ENCODE peak calls at places on chromosome 2, in eight cellular contexts. L is stomach, B is HepG2, R is transverse colon, T is H1, W is K562, P is GM23338, K is Panc1. Z is an unnamed sample. For H3K4me1, the result is how much of the 10 kb centered on the place peaks cover.

GRCh38 chr2:30880516-30880915 is 73.3 kb upstream of the CAPN13 start:
- DNase-seq in T (no peak), L (no peak), P (no peak), W (no peak), K (no peak), B (no peak), R (no peak), Z (no peak)

GRCh38 chr2:136916131-136916530 is 150.8 kb downstream of the THSD7B start:
- DNase-seq in B (no peak), W (no peak), P (no peak), K (no peak), R (no peak), L (no peak), T (no peak), Z (no peak)

GRCh38 chr2:222468338-222468737 is 44.0 kb downstream of the SGPP2 start:
- DNase-seq in P (no peak), W (no peak), L (peak), K (no peak), T (no peak), R (no peak), B (peak), Z (no peak)

GRCh38 chr2:109473006-109473380 is 140.8 kb downstream of the SEPTIN10 start:
- DNase-seq in K (no peak), T (no peak), L (no peak), R (no peak), B (no peak), W (no peak), P (peak), Z (peak)

GRCh38 chr2:69559696-69560482 is 83.7 kb downstream of the AAK1 start:
- DNase-seq in T (peak), P (peak), W (peak), R (no peak), L (no peak), B (peak), K (peak), Z (no peak)

GRCh38 chr2:70939847-70940580 is 4.3 kb downstream of the ATP6V1B1 start:
- DNase-seq in P (no peak), B (no peak), R (no peak), L (no peak), W (no peak), K (no peak), T (no peak), Z (peak)

GRCh38 chr2:135667045-135667444 is 74.6 kb upstream of the UBXN4 start:
- DNase-seq in T (no peak), K (no peak), P (peak), R (no peak), W (no peak), B (no peak), L (no peak), Z (no peak)

GRCh38 chr2:140597836-140598235 is 1533.0 kb downstream of the LRP1B start:
- DNase-seq in B (no peak), T (no peak), P (peak), K (no peak), R (no peak), L (no peak), W (no peak), Z (no peak)

GRCh38 chr2:28291811-28292455 is 100.7 kb upstream of the FOSL2 start:
- DNase-seq in R (no peak), T (no peak), P (no peak), W (no peak), L (no peak), K (no peak), B (no peak), Z (no peak)

GRCh38 chr2:66555076-66555475 is 120.2 kb downstream of the MEIS1 start:
- DNase-seq in K (no peak), W (peak), B (no peak), P (no peak), T (no peak), L (no peak), R (no peak), Z (no peak)

GRCh38 chr2:99340669-99341236 is 3.6 kb downstream of the EIF5B start:
- DNase-seq in L (no peak), W (peak), R (no peak), B (peak), K (no peak), P (no peak), T (no peak), Z (no peak)

GRCh38 chr2:129103922-129104878 is 785.5 kb upstream of the HS6ST1 start:
- DNase-seq in P (no peak), B (no peak), T (no peak), L (no peak), R (no peak), W (no peak), K (no peak), Z (no peak)

GRCh38 chr2:39127973-39128372 is 7.1 kb upstream of the SOS1 start:
- DNase-seq in K (no peak), B (no peak), L (no peak), P (no peak), T (no peak), W (no peak), R (peak), Z (no peak)

GRCh38 chr2:240638517-240639160 is 13.4 kb downstream of the GPR35 start:
- DNase-seq in W (no peak), B (no peak), T (no peak), P (no peak), R (no peak), K (no peak), L (peak), Z (peak)

GRCh38 chr2:98175811-98176210 is 88.8 kb downstream of the VWA3B start:
- DNase-seq in L (no peak), R (peak), K (no peak), B (no peak), W (peak), P (peak), T (peak), Z (no peak)

GRCh38 chr2:5980351-5981054 is 288.3 kb downstream of the SOX11 start:
- DNase-seq in P (no peak), R (no peak), K (no peak), W (no peak), B (no peak), T (no peak), L (no peak), Z (no peak)

GRCh38 chr2:64288321-64288931 is 144.2 kb upstream of the PELI1 start:
- DNase-seq in R (no peak), T (no peak), P (peak), K (no peak), B (no peak), W (no peak), L (no peak), Z (no peak)

GRCh38 chr2:197677483-197677882 is 2.1 kb upstream of the RFTN2 start:
- DNase-seq in B (no peak), K (no peak), T (no peak), L (no peak), W (no peak), P (no peak), R (no peak), Z (no peak)

GRCh38 chr2:74835831-74836674 is 2.1 kb downstream of the HK2 start:
- DNase-seq in B (peak), T (no peak), L (no peak), K (no peak), P (peak), R (no peak), W (peak), Z (no peak)

GRCh38 chr2:68824831-68825230 is 46.4 kb downstream of the BMP10 start:
- DNase-seq in K (no peak), P (no peak), W (no peak), R (no peak), B (no peak), T (no peak), L (no peak), Z (no peak)

GRCh38 chr2:219628235-219628985 is 980 bp downstream of the SLC4A3 start:
- DNase-seq in B (no peak), P (no peak), L (no peak), T (no peak), W (no peak), K (no peak), R (no peak), Z (peak)

GRCh38 chr2:1150724-1151511 is 200.3 kb downstream of the SNTG2 start:
- DNase-seq in B (no peak), W (no peak), R (no peak), K (no peak), P (no peak), T (no peak), L (no peak), Z (no peak)

GRCh38 chr2:28377984-28378678 is 14.5 kb upstream of the FOSL2 start:
- DNase-seq in T (no peak), R (peak), W (no peak), B (no peak), K (no peak), P (no peak), L (peak), Z (no peak)

GRCh38 chr2:85158559-85159273 is 25.5 kb downstream of the TCF7L1 start:
- DNase-seq in K (no peak), B (no peak), T (no peak), R (no peak), L (no peak), W (no peak), P (no peak), Z (no peak)
- H3K4me3 ChIP-seq in K (no peak), B (no peak), T (no peak), R (no peak), L (no peak), W (no peak), P (no peak), Z (no peak)

GRCh38 chr2:121160366-121160765 is 124.6 kb downstream of the TFCP2L1 start:
- DNase-seq in W (no peak), T (no peak), R (no peak), K (no peak), P (no peak), L (no peak), B (no peak), Z (no peak)

GRCh38 chr2:121155502-121156056 is 129.4 kb downstream of the TFCP2L1 start:
- DNase-seq in P (no peak), B (no peak), R (peak), K (no peak), W (no peak), T (no peak), L (peak), Z (no peak)

GRCh38 chr2:121162893-121163292 is 122.1 kb downstream of the TFCP2L1 start:
- DNase-seq in K (no peak), L (no peak), P (no peak), B (no peak), T (no peak), W (no peak), R (no peak), Z (no peak)

GRCh38 chr2:121161272-121161671 is 123.7 kb downstream of the TFCP2L1 start:
- DNase-seq in R (no peak), L (no peak), P (no peak), B (no peak), K (no peak), T (no peak), W (no peak), Z (no peak)

GRCh38 chr2:121159291-121160144 is 125.5 kb downstream of the TFCP2L1 start:
- DNase-seq in P (no peak), T (no peak), L (no peak), K (no peak), W (no peak), B (no peak), R (no peak), Z (no peak)
- H3K4me1 ChIP-seq in P (under half), T (under half), L (under half), K (under half), W (under half), B (under half), R (under half), Z (under half)

DNA sequence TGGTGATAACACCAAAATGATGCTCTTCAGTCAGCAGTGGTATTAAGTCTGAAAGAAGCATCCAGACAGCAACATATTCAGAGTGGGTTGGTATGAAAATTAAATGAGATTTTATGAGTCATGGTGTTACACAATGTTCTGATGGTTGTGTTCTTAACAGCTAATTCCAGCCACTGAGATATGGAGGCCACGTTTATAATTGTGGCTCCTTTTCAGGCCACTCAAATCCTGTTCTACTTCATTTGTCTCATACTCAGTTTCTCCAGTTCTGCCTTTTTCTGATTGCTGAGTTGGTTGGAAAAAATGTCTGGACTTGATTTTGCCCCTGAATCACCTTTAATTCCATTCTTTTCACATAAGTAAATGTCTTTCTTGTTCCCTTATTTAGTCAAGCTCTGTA is 162.7 kb upstream of the COL3A1 start:
- DNase-seq in P (no peak), W (no peak), T (no peak), L (no peak), K (no peak), R (no peak), B (no peak), Z (no peak)
- TF ChIP-seq POLR2AphosphoS5 in P (no peak), W (no peak), T (no peak), L (no peak), K (no peak), R (no peak), B (no peak), Z (no peak)

GRCh38 chr2:182259629-182260150 is 167.1 kb downstream of the PDE1A start:
- DNase-seq in R (no peak), L (no peak), B (no peak), K (no peak), P (no peak), T (no peak), W (no peak), Z (no peak)
- H3K4me3 ChIP-seq in R (no peak), L (no peak), B (no peak), K (no peak), P (no peak), T (no peak), W (no peak), Z (no peak)

GRCh38 chr2:105802587-105802986 is 57.9 kb downstream of the NCK2 start:
- DNase-seq in L (no peak), K (no peak), B (no peak), R (no peak), T (no peak), W (peak), P (no peak), Z (peak)
- H3K4me1 ChIP-seq in L (half or more), K (under half), B (under half), R (half or more), T (under half), W (under half), P (under half), Z (half or more)

GRCh38 chr2:237159006-237159897 is 73.6 kb downstream of the COPS8 start:
- DNase-seq in K (no peak), R (no peak), T (no peak), W (no peak), P (no peak), B (no peak), L (no peak), Z (no peak)
- TF ChIP-seq POLR2AphosphoS5 in K (no peak), R (no peak), T (no peak), W (no peak), P (no peak), B (no peak), L (no peak), Z (no peak)

GRCh38 chr2:187900023-187900422 is 345.8 kb upstream of the TFPI start:
- DNase-seq in W (no peak), R (no peak), P (no peak), L (no peak), K (no peak), T (no peak), B (no peak), Z (no peak)

DNA sequence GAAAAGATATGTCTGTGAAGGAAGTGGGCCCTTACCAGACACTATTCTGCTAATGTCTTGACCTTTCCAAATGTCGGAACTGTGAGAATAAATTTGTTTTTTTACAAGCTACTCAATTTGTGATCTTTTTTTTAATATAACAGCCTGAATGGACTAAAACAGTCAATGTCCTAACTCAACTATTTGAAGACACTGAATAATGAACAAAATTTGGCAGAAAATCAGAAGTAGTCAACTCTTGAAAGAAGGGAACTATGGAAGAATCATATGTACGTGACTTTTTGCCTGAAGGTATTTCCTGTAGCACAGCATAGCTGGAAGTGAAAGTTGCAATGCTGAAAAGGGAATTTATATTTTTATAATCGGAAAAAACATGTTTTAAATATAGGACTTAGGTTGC is 351.8 kb upstream of the TFPI start:
- DNase-seq in L (no peak), T (no peak), K (no peak), R (no peak), B (no peak), P (no peak), W (no peak), Z (no peak)
- H3K4me3 ChIP-seq in L (no peak), T (no peak), K (no peak), R (no peak), B (no peak), P (no peak), W (no peak), Z (no peak)

Z was measured in spleen.